ENCODE peak calls at places on chromosomes 1 and 21, in four cellular contexts. E is prostate gland; Z is cardiac fibroblast; C is stimulated activated CD4-positive, alpha-beta T cell treated with anti-CD3 and anti-CD28 coated beads, Interleukin-4, amount 100 ng/mL, for 1 hour. Y is an unnamed sample.

GRCh38 chr1:75672528-75673393 is 51.7 kb upstream of the ACADM start:
- DNase-seq in E (no peak), Z (peak; percentile 87), C (no peak), Y (peak; percentile 47)

GRCh38 chr1:84101204-84101603 is 42.9 kb upstream of the PRKACB start:
- DNase-seq in E (no peak), Z (no peak), C (no peak), Y (no peak)

GRCh38 chr1:228317891-228318810 is 88.5 kb downstream of the TRIM11 start:
- DNase-seq in E (no peak), Z (no peak), C (no peak), Y (no peak)

GRCh38 chr1:151356668-151357067 is 9.6 kb upstream of the RFX5 start:
- DNase-seq in E (no peak), Z (no peak), C (no peak), Y (no peak)

GRCh38 chr1:38265293-38266196 is 219.0 kb upstream of the POU3F1 start:
- DNase-seq in E (no peak), Z (no peak), C (no peak), Y (no peak)

GRCh38 chr1:168465942-168466702 is 77.7 kb downstream of the XCL2 start:
- DNase-seq in E (peak; percentile 9), Z (peak; percentile 44), C (peak; percentile 33), Y (no peak)

GRCh38 chr21:23402929-23403520 is 2204.3 kb downstream of the MRPL39 start:
- DNase-seq in E (no peak), Z (no peak), C (no peak), Y (no peak)

GRCh38 chr1:228839656-228840055 is 104.4 kb downstream of the RHOU start:
- DNase-seq in E (no peak), Z (no peak), C (no peak), Y (no peak)

GRCh38 chr1:26279598-26280332 is at the start of gene SH3BGRL3:
- DNase-seq in E (peak; percentile 87), Z (peak; percentile 77), C (peak; percentile 86), Y (peak; percentile 92)

GRCh38 chr1:7671146-7671465 is 100.0 kb upstream of the VAMP3 start:
- DNase-seq in E (no peak), Z (no peak), C (no peak), Y (no peak)

GRCh38 chr1:75794382-75794781 is 2.3 kb upstream of the MSH4 start:
- DNase-seq in E (no peak), Z (no peak), C (no peak), Y (no peak)

GRCh38 chr21:40120944-40121575 is 253.8 kb downstream of the PCP4 start:
- DNase-seq in E (no peak), Z (peak; percentile 31), C (no peak), Y (no peak)

GRCh38 chr21:33023574-33024277 is 2.0 kb upstream of the OLIG2 start:
- DNase-seq in E (no peak), Z (no peak), C (no peak), Y (no peak)

GRCh38 chr1:159936284-159936904 is 9.0 kb downstream of the IGSF9 start:
- DNase-seq in E (peak; percentile 62), Z (peak; percentile 57), C (peak; percentile 85), Y (peak; percentile 81)

GRCh38 chr1:90384152-90384650 is 332.9 kb downstream of the BARHL2 start:
- DNase-seq in E (no peak), Z (no peak), C (no peak), Y (no peak)

GRCh38 chr1:55696181-55696580 is 481.0 kb upstream of the USP24 start:
- DNase-seq in E (no peak), Z (peak; percentile 97), C (no peak), Y (peak; percentile 46)

GRCh38 chr1:21333824-21334213 is 43.6 kb upstream of the ECE1 start:
- DNase-seq in E (no peak), Z (no peak), C (no peak), Y (no peak)

GRCh38 chr1:91804546-91805023 is 81.4 kb downstream of the TGFBR3 start:
- DNase-seq in E (no peak), Z (peak; percentile 72), C (peak; percentile 46), Y (no peak)

GRCh38 chr1:42747125-42747524 is 7.1 kb upstream of the CLDN19 start:
- DNase-seq in E (no peak), Z (peak; percentile 15), C (peak; percentile 59), Y (peak; percentile 52)

GRCh38 chr1:38777464-38777957 is 82.1 kb downstream of the RRAGC start:
- DNase-seq in E (no peak), Z (no peak), C (no peak), Y (no peak)

GRCh38 chr21:35436899-35437298 is 387.8 kb upstream of the RUNX1 start:
- DNase-seq in E (no peak), Z (no peak), C (no peak), Y (no peak)

GRCh38 chr1:74508449-74508848 is 4.0 kb downstream of the LRRC53 start:
- DNase-seq in E (no peak), Z (no peak), C (no peak), Y (no peak)

GRCh38 chr1:210332233-210332632 is 3.5 kb downstream of the HHAT start:
- DNase-seq in E (no peak), Z (no peak), C (no peak), Y (no peak)

GRCh38 chr1:8523641-8524206 is 205.8 kb downstream of the SLC45A1 start:
- DNase-seq in E (no peak), Z (no peak), C (no peak), Y (no peak)

GRCh38 chr1:173342766-173343165 is 134.4 kb upstream of the PRDX6 start:
- DNase-seq in E (no peak), Z (peak; percentile 32), C (no peak), Y (no peak)

GRCh38 chr1:41661428-41662060 is 177.1 kb upstream of the EDN2 start:
- DNase-seq in E (peak; percentile 15), Z (no peak), C (peak; percentile 32), Y (no peak)

GRCh38 chr21:36701912-36702621 is 3.2 kb downstream of the SIM2 start:
- DNase-seq in E (no peak), Z (no peak), C (no peak), Y (no peak)